ENCODE peak calls at places on chromosomes 4 and X, in nine cellular contexts. One of them, this sample, is unnamed.

GRCh38 chrX:105701310-105702052 is 120.9 kb upstream of the NRK start:
- DNase-seq in glutamatergic neuron: no peak
- DNase-seq in cardiac muscle cell: peak
- DNase-seq in PC-9: peak
- DNase-seq in nephron progenitor cell: no peak
- DNase-seq in colonic mucosa: no peak
- DNase-seq in thyroid gland: no peak
- DNase-seq in H9: no peak
- DNase-seq in GM13977: no peak
- DNase-seq in this sample: no peak

GRCh38 chrX:153488231-153488914 is 6.4 kb upstream of the BGN start:
- DNase-seq in glutamatergic neuron: no peak
- DNase-seq in cardiac muscle cell: peak
- DNase-seq in PC-9: no peak
- DNase-seq in nephron progenitor cell: peak
- DNase-seq in colonic mucosa: no peak
- DNase-seq in thyroid gland: no peak
- DNase-seq in H9: no peak
- DNase-seq in GM13977: no peak
- DNase-seq in this sample: no peak

GRCh38 chr4:169293343-169294176 is 22.8 kb upstream of the SH3RF1 start:
- DNase-seq in glutamatergic neuron: no peak
- DNase-seq in cardiac muscle cell: no peak
- DNase-seq in PC-9: no peak
- DNase-seq in nephron progenitor cell: no peak
- DNase-seq in colonic mucosa: no peak
- DNase-seq in thyroid gland: no peak
- DNase-seq in H9: no peak
- DNase-seq in GM13977: peak
- DNase-seq in this sample: peak

GRCh38 chr4:94641702-94642560 is 115.8 kb upstream of the BMPR1B start:
- DNase-seq in glutamatergic neuron: no peak
- DNase-seq in cardiac muscle cell: peak
- DNase-seq in PC-9: no peak
- DNase-seq in nephron progenitor cell: no peak
- DNase-seq in colonic mucosa: no peak
- DNase-seq in thyroid gland: no peak
- DNase-seq in H9: no peak
- DNase-seq in GM13977: no peak
- DNase-seq in this sample: no peak

GRCh38 chr4:140213116-140213515 is 59.1 kb upstream of the MAML3 start:
- DNase-seq in glutamatergic neuron: no peak
- DNase-seq in cardiac muscle cell: no peak
- DNase-seq in PC-9: no peak
- DNase-seq in nephron progenitor cell: no peak
- DNase-seq in colonic mucosa: peak
- DNase-seq in thyroid gland: no peak
- DNase-seq in H9: no peak
- DNase-seq in GM13977: no peak
- DNase-seq in this sample: no peak

GRCh38 chr4:140721088-140721421 is 35.1 kb downstream of the TBC1D9 start:
- DNase-seq in glutamatergic neuron: no peak
- DNase-seq in cardiac muscle cell: no peak
- DNase-seq in PC-9: no peak
- DNase-seq in nephron progenitor cell: no peak
- DNase-seq in colonic mucosa: no peak
- DNase-seq in thyroid gland: no peak
- DNase-seq in H9: no peak
- DNase-seq in GM13977: no peak
- DNase-seq in this sample: no peak

GRCh38 chrX:130079824-130080406 is 30.4 kb downstream of the ELF4 start:
- DNase-seq in glutamatergic neuron: peak
- DNase-seq in cardiac muscle cell: peak
- DNase-seq in PC-9: peak
- DNase-seq in nephron progenitor cell: peak
- DNase-seq in colonic mucosa: peak
- DNase-seq in thyroid gland: peak
- DNase-seq in H9: no peak
- DNase-seq in GM13977: peak
- DNase-seq in this sample: peak

GRCh38 chrX:54411732-54412131 is 28.5 kb upstream of the TSR2 start:
- DNase-seq in glutamatergic neuron: no peak
- DNase-seq in cardiac muscle cell: no peak
- DNase-seq in PC-9: no peak
- DNase-seq in nephron progenitor cell: no peak
- DNase-seq in colonic mucosa: no peak
- DNase-seq in thyroid gland: no peak
- DNase-seq in H9: no peak
- DNase-seq in GM13977: no peak
- DNase-seq in this sample: no peak

GRCh38 chr4:42401171-42401570 is 3.9 kb downstream of the SHISA3 start:
- DNase-seq in glutamatergic neuron: no peak
- DNase-seq in cardiac muscle cell: no peak
- DNase-seq in PC-9: no peak
- DNase-seq in nephron progenitor cell: no peak
- DNase-seq in colonic mucosa: no peak
- DNase-seq in thyroid gland: no peak
- DNase-seq in H9: no peak
- DNase-seq in GM13977: no peak
- DNase-seq in this sample: no peak

GRCh38 chrX:49272426-49272825 is 2.8 kb downstream of the PPP1R3F start:
- DNase-seq in glutamatergic neuron: no peak
- DNase-seq in cardiac muscle cell: no peak
- DNase-seq in PC-9: no peak
- DNase-seq in nephron progenitor cell: no peak
- DNase-seq in colonic mucosa: no peak
- DNase-seq in thyroid gland: no peak
- DNase-seq in H9: no peak
- DNase-seq in GM13977: no peak
- DNase-seq in this sample: no peak

GRCh38 chr4:171644430-171645057 is 168.7 kb upstream of the GALNTL6 start:
- DNase-seq in glutamatergic neuron: no peak
- DNase-seq in cardiac muscle cell: no peak
- DNase-seq in PC-9: no peak
- DNase-seq in nephron progenitor cell: no peak
- DNase-seq in colonic mucosa: no peak
- DNase-seq in thyroid gland: no peak
- DNase-seq in H9: peak
- DNase-seq in GM13977: peak
- DNase-seq in this sample: peak

GRCh38 chrX:30971761-30972603 is 82.9 kb upstream of the TAB3 start:
- DNase-seq in glutamatergic neuron: no peak
- DNase-seq in cardiac muscle cell: peak
- DNase-seq in PC-9: peak
- DNase-seq in nephron progenitor cell: peak
- DNase-seq in colonic mucosa: peak
- DNase-seq in thyroid gland: peak
- DNase-seq in H9: peak
- DNase-seq in GM13977: peak
- DNase-seq in this sample: peak

DNA sequence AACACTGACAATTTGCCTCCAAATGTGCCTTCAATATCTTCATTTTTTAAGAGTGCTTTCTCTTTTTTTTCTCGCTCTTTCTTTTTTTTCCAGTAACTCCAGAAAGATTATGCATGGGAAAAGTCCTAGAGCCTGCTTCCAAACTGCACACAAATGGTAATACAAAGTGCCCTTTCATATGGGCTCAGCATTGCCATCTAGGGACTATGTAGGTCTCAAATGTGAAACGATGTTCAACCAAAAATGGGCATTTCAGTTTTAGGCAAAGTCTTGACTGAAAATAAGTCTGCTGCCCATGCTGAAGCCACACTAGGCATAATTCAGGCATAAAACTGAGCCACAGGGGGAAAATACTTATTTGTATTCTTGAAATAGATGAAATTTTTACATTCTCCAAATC is 65.6 kb downstream of the SYNPO2 start:
- DNase-seq in glutamatergic neuron: no peak
- DNase-seq in cardiac muscle cell: peak
- DNase-seq in PC-9: no peak
- DNase-seq in nephron progenitor cell: no peak
- DNase-seq in colonic mucosa: no peak
- DNase-seq in thyroid gland: peak
- DNase-seq in H9: no peak
- DNase-seq in GM13977: no peak
- DNase-seq in this sample: no peak
- TF ChIP-seq CTCF in glutamatergic neuron: no peak
- TF ChIP-seq CTCF in cardiac muscle cell: peak
- TF ChIP-seq CTCF in PC-9: no peak
- TF ChIP-seq CTCF in nephron progenitor cell: no peak
- TF ChIP-seq CTCF in colonic mucosa: no peak
- TF ChIP-seq CTCF in thyroid gland: peak
- TF ChIP-seq CTCF in H9: peak
- TF ChIP-seq CTCF in GM13977: no peak
- TF ChIP-seq CTCF in this sample: peak

DNA sequence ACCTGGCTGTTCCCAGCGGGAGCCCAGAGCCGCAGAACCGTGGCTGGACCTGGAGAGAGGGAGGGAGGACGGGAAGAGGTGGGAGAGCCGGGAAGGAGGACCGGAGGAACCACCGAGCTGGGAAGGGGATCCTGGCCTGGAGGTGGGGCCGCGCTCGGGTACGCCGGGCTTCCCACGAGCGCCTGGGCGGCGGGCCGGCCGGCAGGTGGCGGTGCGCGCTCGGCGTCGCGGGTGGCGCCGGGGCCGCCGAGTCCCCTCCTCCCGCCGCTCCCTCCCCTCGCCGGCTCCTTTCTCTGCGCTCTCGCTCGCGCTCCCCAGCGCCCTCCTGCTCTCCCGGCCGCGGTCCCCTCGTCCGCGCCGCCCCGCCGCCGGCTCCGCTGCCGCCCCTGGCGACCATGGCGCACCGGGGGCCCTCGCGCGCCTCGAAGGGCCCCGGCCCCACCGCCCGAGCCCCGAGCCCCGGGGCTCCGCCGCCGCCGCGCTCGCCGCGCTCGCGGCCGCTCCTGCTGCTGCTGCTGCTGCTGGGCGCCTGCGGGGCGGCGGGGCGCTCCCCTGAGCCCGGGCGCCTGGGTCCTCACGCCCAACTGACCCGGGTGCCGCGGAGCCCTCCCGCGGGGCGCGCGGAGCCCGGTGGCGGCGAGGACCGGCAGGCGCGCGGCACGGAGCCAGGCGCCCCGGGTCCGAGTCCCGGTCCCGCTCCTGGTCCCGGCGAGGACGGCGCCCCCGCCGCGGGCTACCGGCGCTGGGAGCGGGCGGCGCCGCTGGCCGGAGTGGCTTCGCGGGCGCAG is at the start of gene SORCS2:
- DNase-seq in glutamatergic neuron: peak
- DNase-seq in cardiac muscle cell: peak
- DNase-seq in PC-9: peak
- DNase-seq in nephron progenitor cell: peak
- DNase-seq in colonic mucosa: peak
- DNase-seq in thyroid gland: peak
- DNase-seq in H9: peak
- DNase-seq in GM13977: peak
- DNase-seq in this sample: peak
- TF ChIP-seq CTCF in glutamatergic neuron: peak
- TF ChIP-seq CTCF in cardiac muscle cell: peak
- TF ChIP-seq CTCF in PC-9: no peak
- TF ChIP-seq CTCF in nephron progenitor cell: no peak
- TF ChIP-seq CTCF in colonic mucosa: no peak
- TF ChIP-seq CTCF in thyroid gland: peak
- TF ChIP-seq CTCF in H9: peak
- TF ChIP-seq CTCF in GM13977: peak
- TF ChIP-seq CTCF in this sample: peak

GRCh38 chr4:52848255-52848654 is 13.9 kb upstream of the RASL11B start:
- DNase-seq in glutamatergic neuron: no peak
- DNase-seq in cardiac muscle cell: no peak
- DNase-seq in PC-9: no peak
- DNase-seq in nephron progenitor cell: no peak
- DNase-seq in colonic mucosa: no peak
- DNase-seq in thyroid gland: no peak
- DNase-seq in H9: no peak
- DNase-seq in GM13977: no peak
- DNase-seq in this sample: no peak

GRCh38 chr4:52852696-52853095 is 9.4 kb upstream of the RASL11B start:
- DNase-seq in glutamatergic neuron: no peak
- DNase-seq in cardiac muscle cell: no peak
- DNase-seq in PC-9: no peak
- DNase-seq in nephron progenitor cell: no peak
- DNase-seq in colonic mucosa: no peak
- DNase-seq in thyroid gland: no peak
- DNase-seq in H9: no peak
- DNase-seq in GM13977: no peak
- DNase-seq in this sample: no peak

GRCh38 chr4:52853351-52853750 is 8.8 kb upstream of the RASL11B start:
- DNase-seq in glutamatergic neuron: no peak
- DNase-seq in cardiac muscle cell: peak
- DNase-seq in PC-9: no peak
- DNase-seq in nephron progenitor cell: no peak
- DNase-seq in colonic mucosa: no peak
- DNase-seq in thyroid gland: no peak
- DNase-seq in H9: no peak
- DNase-seq in GM13977: no peak
- DNase-seq in this sample: no peak

GRCh38 chr4:52852041-52852440 is 10.1 kb upstream of the RASL11B start:
- DNase-seq in glutamatergic neuron: no peak
- DNase-seq in cardiac muscle cell: no peak
- DNase-seq in PC-9: no peak
- DNase-seq in nephron progenitor cell: no peak
- DNase-seq in colonic mucosa: no peak
- DNase-seq in thyroid gland: no peak
- DNase-seq in H9: no peak
- DNase-seq in GM13977: no peak
- DNase-seq in this sample: no peak

DNA sequence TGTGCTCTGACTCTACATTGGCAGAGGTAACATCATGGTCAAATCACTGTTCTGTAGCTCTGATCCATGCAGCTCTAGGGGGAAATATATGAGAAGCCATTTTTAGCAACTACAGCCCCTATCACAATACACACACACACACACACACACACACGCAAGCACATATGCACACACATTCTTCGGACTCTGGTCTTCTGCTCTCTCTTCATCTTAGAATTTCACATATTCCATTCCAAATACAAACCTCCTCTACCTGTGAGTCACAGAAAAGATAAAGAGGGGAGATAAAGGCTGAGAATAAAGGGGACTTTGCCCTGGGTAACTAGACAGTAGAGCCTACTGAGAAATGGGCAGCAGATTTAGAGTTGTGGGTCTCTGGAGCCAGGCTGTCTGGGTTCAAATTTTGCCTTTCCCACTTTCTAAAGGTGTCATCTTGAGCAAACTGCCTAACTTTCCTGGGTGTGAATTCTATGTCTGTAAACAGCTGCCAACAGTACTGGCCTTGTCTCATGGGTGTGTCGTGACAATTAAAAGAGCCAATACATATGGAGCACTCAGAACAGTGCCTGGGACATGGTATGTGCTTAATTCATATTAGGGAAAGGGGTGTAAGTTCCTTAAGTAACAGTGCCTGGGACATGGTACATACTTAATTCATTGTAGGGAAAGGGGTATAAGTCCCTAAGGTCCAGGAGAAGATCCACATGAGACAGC is 11.6 kb upstream of the RASL11B start:
- DNase-seq in glutamatergic neuron: no peak
- DNase-seq in cardiac muscle cell: no peak
- DNase-seq in PC-9: no peak
- DNase-seq in nephron progenitor cell: no peak
- DNase-seq in colonic mucosa: no peak
- DNase-seq in thyroid gland: no peak
- DNase-seq in H9: no peak
- DNase-seq in GM13977: no peak
- DNase-seq in this sample: no peak
- TF ChIP-seq CTCF in glutamatergic neuron: no peak
- TF ChIP-seq CTCF in cardiac muscle cell: no peak
- TF ChIP-seq CTCF in PC-9: no peak
- TF ChIP-seq CTCF in nephron progenitor cell: no peak
- TF ChIP-seq CTCF in colonic mucosa: no peak
- TF ChIP-seq CTCF in thyroid gland: no peak
- TF ChIP-seq CTCF in H9: no peak
- TF ChIP-seq CTCF in GM13977: no peak
- TF ChIP-seq CTCF in this sample: no peak

GRCh38 chr4:186669735-186670134 is 53.9 kb downstream of the FAT1 start:
- DNase-seq in glutamatergic neuron: no peak
- DNase-seq in cardiac muscle cell: no peak
- DNase-seq in PC-9: no peak
- DNase-seq in nephron progenitor cell: no peak
- DNase-seq in colonic mucosa: no peak
- DNase-seq in thyroid gland: no peak
- DNase-seq in H9: no peak
- DNase-seq in GM13977: no peak
- DNase-seq in this sample: no peak
- TF ChIP-seq CTCF in glutamatergic neuron: no peak
- TF ChIP-seq CTCF in cardiac muscle cell: no peak
- TF ChIP-seq CTCF in PC-9: no peak
- TF ChIP-seq CTCF in nephron progenitor cell: no peak
- TF ChIP-seq CTCF in colonic mucosa: no peak
- TF ChIP-seq CTCF in thyroid gland: no peak
- TF ChIP-seq CTCF in H9: no peak
- TF ChIP-seq CTCF in GM13977: no peak
- TF ChIP-seq CTCF in this sample: no peak

This sample was measured in GM10248.